ENCODE peak calls at places on chromosomes 16 and 17, in ten cellular contexts. H is GM20000, V is heart left ventricle, G is Calu3, R is PC-9, A is GM10248, D is cardiac muscle cell, F is body of pancreas, C is left ventricle myocardium inferior, J is CD14-positive monocyte. O is an unnamed sample.

GRCh38 chr17:40598928-40599627 is 33.8 kb upstream of the CCR7 start:
- DNase-seq in H (peak), V (no peak), G (no peak), R (no peak), A (peak), D (peak), F (no peak), C (no peak), J (no peak), O (peak)

GRCh38 chr16:28292731-28293588 is 635 bp downstream of the SBK1 start:
- DNase-seq in H (peak), V (no peak), G (no peak), R (peak), A (no peak), D (no peak), F (peak), C (no peak), J (no peak), O (no peak)

GRCh38 chr16:4266372-4266771 is 6.5 kb downstream of the TFAP4 start:
- DNase-seq in H (no peak), V (no peak), G (no peak), R (no peak), A (no peak), D (peak), F (no peak), C (no peak), J (no peak), O (peak)

GRCh38 chr16:23435500-23435899 is 17.5 kb downstream of the COG7 start:
- DNase-seq in H (peak), V (peak), G (peak), R (peak), A (peak), D (peak), F (peak), C (peak), J (peak), O (peak)

GRCh38 chr16:10485698-10486382 is 94.6 kb downstream of the EMP2 start:
- DNase-seq in H (no peak), V (no peak), G (no peak), R (no peak), A (no peak), D (no peak), F (no peak), C (no peak), J (no peak), O (no peak)

GRCh38 chr16:83552193-83552592 is 255.6 kb upstream of the HSBP1 start:
- DNase-seq in H (no peak), V (no peak), G (no peak), R (no peak), A (no peak), D (peak), F (no peak), C (no peak), J (no peak), O (no peak)

GRCh38 chr17:50205111-50205821 is 3.8 kb upstream of the COL1A1 start:
- DNase-seq in H (no peak), V (no peak), G (no peak), R (no peak), A (no peak), D (peak), F (no peak), C (peak), J (peak), O (no peak)

GRCh38 chr17:40443988-40444899 is 994 bp downstream of the IGFBP4 start:
- DNase-seq in H (peak), V (peak), G (no peak), R (no peak), A (no peak), D (peak), F (no peak), C (no peak), J (no peak), O (no peak)

GRCh38 chr17:5942687-5943086 is 127.5 kb upstream of the WSCD1 start:
- DNase-seq in H (no peak), V (no peak), G (no peak), R (no peak), A (no peak), D (no peak), F (no peak), C (no peak), J (no peak), O (no peak)

GRCh38 chr17:63420868-63421680 is 25.0 kb downstream of the CYB561 start:
- DNase-seq in H (no peak), V (no peak), G (no peak), R (no peak), A (no peak), D (no peak), F (no peak), C (no peak), J (no peak), O (no peak)

GRCh38 chr17:63423251-63423950 is 22.7 kb downstream of the CYB561 start:
- DNase-seq in H (no peak), V (no peak), G (no peak), R (no peak), A (no peak), D (no peak), F (no peak), C (no peak), J (no peak), O (no peak)

GRCh38 chr17:63419949-63420867 is 25.9 kb downstream of the CYB561 start:
- DNase-seq in H (no peak), V (no peak), G (no peak), R (no peak), A (no peak), D (peak), F (no peak), C (no peak), J (no peak), O (no peak)

GRCh38 chr17:63423963-63424362 is 22.1 kb downstream of the CYB561 start:
- DNase-seq in H (no peak), V (no peak), G (no peak), R (no peak), A (no peak), D (no peak), F (no peak), C (no peak), J (no peak), O (no peak)

GRCh38 chr17:63421681-63422645 is 24.1 kb downstream of the CYB561 start:
- DNase-seq in H (no peak), V (no peak), G (no peak), R (no peak), A (no peak), D (no peak), F (no peak), C (no peak), J (no peak), O (no peak)
- TF ChIP-seq CTCF in H (no peak), V (no peak), G (no peak), R (no peak), A (no peak), D (no peak), F (no peak), C (no peak), J (no peak), O (no peak)

DNA sequence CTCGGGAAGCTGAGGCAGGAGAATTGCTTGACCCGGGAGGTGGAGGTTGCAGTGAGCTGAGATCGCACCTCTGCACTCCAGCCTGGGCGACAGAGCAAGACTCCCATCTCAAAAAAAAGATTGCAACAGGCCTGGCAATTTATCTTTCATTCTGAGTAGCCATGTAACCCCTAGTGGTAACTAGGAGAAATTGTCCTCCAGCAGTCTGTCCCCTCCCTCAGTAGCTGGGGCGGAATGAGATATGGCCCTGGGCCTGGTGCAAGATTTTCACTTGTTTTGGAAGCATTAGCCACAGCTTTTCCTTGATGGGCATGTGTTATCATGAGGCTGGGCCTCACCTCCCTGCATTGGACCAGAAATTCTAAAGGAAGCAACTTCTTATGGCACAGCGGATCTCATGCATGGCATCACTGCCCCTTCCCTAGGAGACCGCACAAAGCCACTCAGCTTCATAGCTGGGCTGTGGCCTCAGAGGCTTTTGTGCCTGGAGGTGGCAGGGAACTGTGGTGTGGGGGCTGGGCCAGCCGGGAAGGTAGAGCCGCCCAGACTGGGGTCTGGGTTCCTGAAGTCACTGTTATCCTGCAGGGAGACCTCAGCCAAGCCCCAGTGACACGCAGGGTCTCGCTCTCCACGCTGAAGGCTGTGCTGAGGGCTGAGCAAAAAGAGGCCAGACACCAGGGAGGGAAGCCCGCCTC is 13.4 kb downstream of the NATD1 start:
- DNase-seq in H (peak), V (peak), G (no peak), R (no peak), A (peak), D (peak), F (no peak), C (no peak), J (no peak), O (peak)
- TF ChIP-seq CTCF in H (no peak), V (peak), G (peak), R (peak), A (peak), D (peak), F (peak), C (peak), J (peak), O (no peak)

DNA sequence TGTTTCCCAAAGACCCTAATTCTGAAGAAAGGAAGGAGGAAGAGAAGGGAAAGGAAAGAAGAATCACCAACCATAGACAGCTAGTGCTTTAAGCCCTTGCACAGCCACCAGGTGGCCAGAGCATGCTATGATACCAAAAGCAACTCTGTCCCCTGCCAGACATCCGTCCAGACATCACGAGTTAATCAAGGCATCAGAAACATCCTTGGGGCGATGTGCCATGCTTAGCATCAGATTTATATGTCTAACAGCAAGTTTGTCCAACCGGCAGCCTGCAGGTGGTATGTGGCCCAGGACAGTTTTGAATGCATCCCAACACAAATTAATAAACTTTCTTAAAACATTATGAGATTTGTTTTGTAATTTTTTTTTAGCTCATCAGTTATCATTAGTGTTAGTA is 2.9 kb upstream of the CRYBA1 start:
- DNase-seq in H (peak), V (no peak), G (peak), R (no peak), A (peak), D (no peak), F (no peak), C (no peak), J (no peak), O (peak)
- TF ChIP-seq CTCF in H (no peak), V (peak), G (no peak), R (peak), A (peak), D (peak), F (peak), C (peak), J (no peak), O (peak)

DNA sequence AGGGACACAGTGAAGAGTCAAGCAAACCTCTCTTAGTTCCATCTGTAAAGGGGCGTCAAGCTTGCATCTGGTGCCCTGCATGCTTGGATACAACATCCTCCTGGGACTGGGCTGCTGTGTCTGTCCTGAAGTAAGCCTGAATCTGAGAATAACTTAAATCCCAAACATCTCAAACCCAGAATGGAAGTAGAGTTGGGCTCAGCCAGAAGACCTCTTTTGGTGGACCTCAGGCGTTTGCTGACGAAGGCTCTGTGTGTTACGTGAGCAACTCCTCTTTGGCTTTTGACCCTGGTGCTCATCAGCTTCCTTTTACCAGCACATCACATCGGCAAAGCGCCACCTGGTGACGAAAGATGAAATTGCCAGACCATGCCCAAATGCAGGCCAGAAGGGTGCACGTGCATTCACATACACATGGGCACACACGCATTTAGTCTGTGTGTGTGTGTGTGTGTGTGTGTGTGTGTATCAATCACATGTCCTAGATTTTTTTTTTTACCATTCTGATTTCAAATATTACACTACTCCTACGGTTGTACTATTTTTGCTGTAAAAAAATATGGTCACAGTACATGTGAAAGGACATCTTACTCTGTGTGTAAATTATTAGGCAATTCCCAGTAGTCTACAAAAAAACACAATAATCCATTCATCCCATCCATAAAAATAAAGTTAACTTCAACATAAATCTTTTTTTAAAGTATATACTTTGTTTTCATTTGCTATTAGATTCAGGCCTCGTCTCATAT is 41.1 kb upstream of the FOXJ1 start:
- DNase-seq in H (peak), V (peak), G (peak), R (peak), A (peak), D (peak), F (peak), C (peak), J (peak), O (peak)
- TF ChIP-seq CTCF in H (peak), V (peak), G (peak), R (peak), A (peak), D (peak), F (peak), C (peak), J (peak), O (peak)

DNA sequence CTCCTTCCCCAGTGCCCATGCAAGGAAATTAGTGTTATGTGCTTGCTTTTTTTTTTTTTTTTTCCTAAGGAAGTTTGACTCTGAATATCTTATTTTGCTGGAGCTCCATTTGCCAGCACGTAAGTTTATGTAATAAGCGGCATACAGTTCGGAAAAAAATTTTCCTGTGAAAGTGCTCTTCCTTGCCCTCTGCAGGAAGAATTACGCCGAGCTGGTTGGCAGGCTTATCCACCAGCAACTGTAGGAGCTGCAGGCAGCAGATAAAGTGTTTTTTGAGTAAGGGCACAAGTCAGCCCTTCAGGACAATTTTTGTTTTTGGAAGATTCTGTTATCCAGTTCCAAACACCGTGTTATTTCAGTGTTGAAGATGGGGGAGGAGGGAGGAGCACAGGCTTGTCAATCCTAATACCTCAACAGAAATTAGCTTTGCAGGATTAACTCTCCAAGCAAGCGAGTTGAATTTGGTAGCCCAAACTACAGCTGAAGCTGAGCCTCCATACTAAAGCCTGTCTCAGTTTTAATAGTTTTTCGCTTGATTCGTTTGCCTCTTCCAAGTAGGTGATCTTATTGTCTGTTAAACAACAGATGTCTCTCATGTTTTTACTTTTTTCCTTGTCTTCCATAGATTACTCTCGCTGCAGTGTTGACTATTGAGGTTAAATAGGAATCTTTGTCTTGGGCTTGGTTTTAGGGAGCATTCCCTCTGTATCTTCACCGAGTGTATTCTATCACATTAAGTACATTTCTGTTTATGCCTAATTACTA is 1.1 kb downstream of the SPECC1 start:
- DNase-seq in H (peak), V (no peak), G (peak), R (peak), A (no peak), D (peak), F (peak), C (peak), J (no peak), O (no peak)
- TF ChIP-seq CTCF in H (peak), V (peak), G (no peak), R (peak), A (peak), D (peak), F (peak), C (peak), J (no peak), O (no peak)

GRCh38 chr17:55549140-55549539 is 37.9 kb upstream of the SMIM36 start:
- DNase-seq in H (peak), V (no peak), G (peak), R (no peak), A (no peak), D (peak), F (no peak), C (no peak), J (no peak), O (peak)
- TF ChIP-seq CTCF in H (no peak), V (peak), G (no peak), R (peak), A (peak), D (peak), F (no peak), C (peak), J (peak), O (peak)

GRCh38 chr17:54007855-54008254 is 185.1 kb downstream of the KIF2B start:
- DNase-seq in H (no peak), V (no peak), G (no peak), R (no peak), A (no peak), D (no peak), F (no peak), C (no peak), J (no peak), O (no peak)
- TF ChIP-seq CTCF in H (no peak), V (no peak), G (no peak), R (no peak), A (no peak), D (no peak), F (no peak), C (no peak), J (no peak), O (no peak)

GRCh38 chr16:57938936-57939871 is 31.7 kb downstream of the CNGB1 start:
- DNase-seq in H (no peak), V (peak), G (peak), R (peak), A (no peak), D (peak), F (no peak), C (peak), J (no peak), O (no peak)
- TF ChIP-seq CTCF in H (no peak), V (no peak), G (no peak), R (no peak), A (no peak), D (peak), F (peak), C (no peak), J (no peak), O (no peak)

DNA sequence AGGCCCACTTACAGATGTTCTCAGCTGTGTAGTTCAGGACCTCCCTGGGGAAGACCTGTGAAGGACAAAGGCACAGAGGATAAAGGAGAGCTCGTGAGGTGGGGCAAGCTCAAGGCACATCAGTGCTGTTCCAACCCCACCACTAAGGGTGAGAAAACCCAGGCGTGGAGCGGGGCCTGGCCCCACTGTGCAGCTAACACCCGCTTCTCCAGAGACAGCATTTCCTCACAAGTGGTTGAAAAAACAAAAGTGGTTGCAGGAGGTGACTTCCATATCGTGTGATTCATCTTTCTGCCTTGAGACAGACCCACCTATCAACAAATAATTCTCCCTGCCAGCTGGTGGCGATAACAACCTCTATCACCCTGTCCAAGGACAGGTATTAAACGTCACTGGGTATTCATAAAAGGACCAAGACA is 30.0 kb downstream of the SNN start:
- DNase-seq in H (no peak), V (no peak), G (no peak), R (no peak), A (no peak), D (no peak), F (no peak), C (no peak), J (no peak), O (no peak)
- TF ChIP-seq CTCF in H (no peak), V (no peak), G (no peak), R (no peak), A (no peak), D (no peak), F (no peak), C (no peak), J (no peak), O (no peak)

DNA sequence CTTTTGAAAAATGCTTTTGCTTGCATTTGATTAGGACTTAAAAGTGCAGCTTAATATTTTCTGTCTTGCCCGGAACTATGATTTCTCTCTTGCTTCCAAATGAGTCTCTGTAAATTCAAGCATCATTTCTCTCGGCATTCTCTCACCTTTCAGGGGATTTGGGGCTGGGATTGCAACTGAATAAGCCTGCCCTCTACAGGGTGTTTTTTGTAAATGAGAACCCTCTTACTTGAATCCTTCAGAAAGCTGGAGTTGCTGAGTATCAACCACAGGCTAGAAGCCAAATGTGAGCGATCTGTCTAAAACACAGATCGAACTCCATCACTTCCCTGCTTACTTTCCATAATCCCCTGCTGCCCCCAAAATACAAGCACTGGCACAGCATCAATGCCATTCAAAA is 234.6 kb downstream of the TMEM114 start:
- DNase-seq in H (no peak), V (no peak), G (no peak), R (no peak), A (no peak), D (no peak), F (no peak), C (no peak), J (no peak), O (no peak)
- TF ChIP-seq CTCF in H (no peak), V (no peak), G (no peak), R (no peak), A (no peak), D (no peak), F (peak), C (no peak), J (no peak), O (no peak)

O was measured in GM13976.